ENCODE peak calls at places on chromosomes 1 and 21, in five cellular contexts. P, A, B, U and N are unnamed samples.

GRCh38 chr1:190478193-190479007 is 736 bp upstream of the BRINP3 start:
- DNase-seq in A (no peak), B (peak; percentile 35), U (no peak), P (peak; percentile 52), N (no peak)

GRCh38 chr1:169680377-169681019 is 30.9 kb downstream of the SELL start:
- DNase-seq in U (peak; percentile 70), P (no peak), A (no peak), B (no peak), N (no peak)

GRCh38 chr21:45381865-45382697 is 22.9 kb upstream of the COL18A1 start:
- DNase-seq in A (no peak), U (no peak), P (no peak), B (no peak), N (no peak)

GRCh38 chr1:201628490-201628889 is 89.6 kb downstream of the NAV1 start:
- DNase-seq in P (no peak), U (no peak), A (no peak), B (no peak), N (no peak)

GRCh38 chr1:112359961-112360767 is 35.9 kb upstream of the CTTNBP2NL start:
- DNase-seq in U (no peak), P (no peak), A (no peak), B (peak; percentile 20), N (no peak)

GRCh38 chr1:203692565-203693470 is 66.2 kb downstream of the ATP2B4 start:
- DNase-seq in B (no peak), U (no peak), P (peak; percentile 36), A (no peak), N (no peak)

GRCh38 chr1:113768916-113769598 is 9.8 kb upstream of the PHTF1 start:
- DNase-seq in U (no peak), A (no peak), B (no peak), P (no peak), N (no peak)

GRCh38 chr1:222288056-222288455 is 259.8 kb downstream of the HHIPL2 start:
- DNase-seq in A (no peak), B (no peak), P (no peak), U (no peak), N (no peak)

GRCh38 chr1:46643368-46643775 is 24.8 kb downstream of the ATPAF1 start:
- DNase-seq in U (no peak), B (no peak), P (peak; percentile 52), A (no peak), N (no peak)

GRCh38 chr1:45375104-45376090 is 35.2 kb upstream of the MUTYH start:
- DNase-seq in B (no peak), P (no peak), U (no peak), A (no peak), N (no peak)

GRCh38 chr1:237239248-237239647 is 197.3 kb downstream of the RYR2 start:
- DNase-seq in U (no peak), B (no peak), A (no peak), P (no peak), N (no peak)

GRCh38 chr1:174174461-174175329 is 15.4 kb downstream of the RABGAP1L start:
- DNase-seq in U (no peak), B (no peak), P (no peak), A (no peak), N (no peak)

GRCh38 chr1:228381336-228381735 is 25.3 kb downstream of the TRIM11 start:
- DNase-seq in P (no peak), U (no peak), B (no peak), A (no peak), N (no peak)

GRCh38 chr1:97365026-97365425 is 555.8 kb downstream of the DPYD start:
- DNase-seq in P (no peak), A (no peak), B (no peak), U (no peak), N (no peak)

GRCh38 chr1:209937996-209938959 is at the start of gene SYT14:
- DNase-seq in B (peak; percentile 70), P (no peak), U (peak; percentile 3), A (no peak), N (no peak)

GRCh38 chr1:195745170-195746009 is 862.9 kb downstream of the KCNT2 start:
- DNase-seq in U (no peak), B (no peak), P (no peak), A (no peak), N (no peak)

GRCh38 chr1:14915356-14916054 is 238.0 kb upstream of the TMEM51 start:
- DNase-seq in U (peak; percentile 58), B (peak; percentile 60), A (peak; percentile 15), P (no peak), N (no peak)

GRCh38 chr21:35398366-35398982 is 349.4 kb upstream of the RUNX1 start:
- DNase-seq in B (no peak), P (no peak), U (no peak), A (no peak), N (no peak)

GRCh38 chr1:6673816-6674398 is 27.7 kb downstream of the DNAJC11 start:
- DNase-seq in B (no peak), P (no peak), A (no peak), U (no peak), N (no peak)

GRCh38 chr1:202149566-202149965 is 5.0 kb upstream of the ARL8A start:
- DNase-seq in U (no peak), B (no peak), P (no peak), A (no peak), N (no peak)

GRCh38 chr1:59696421-59697115 is 118.2 kb upstream of the HOOK1 start:
- DNase-seq in A (no peak), U (no peak), B (no peak), P (no peak), N (no peak)

GRCh38 chr1:38331496-38332210 is 285.1 kb upstream of the POU3F1 start:
- DNase-seq in A (no peak), P (no peak), B (no peak), U (no peak), N (no peak)

GRCh38 chr1:81699234-81699633 is 101.5 kb upstream of the ADGRL2 start:
- DNase-seq in B (no peak), U (no peak), P (no peak), A (no peak), N (no peak)

GRCh38 chr1:101075926-101076325 is 50.3 kb upstream of the DPH5 start:
- DNase-seq in P (no peak), U (no peak), A (no peak), B (no peak), N (no peak)

GRCh38 chr1:2255420-2256369 is 27.6 kb downstream of the SKI start:
- DNase-seq in B (peak; percentile 45), U (peak; percentile 66), A (peak; percentile 28), P (peak; percentile 44), N (no peak)

GRCh38 chr1:2300851-2301606 is 72.9 kb downstream of the SKI start:
- DNase-seq in U (peak; percentile 93), A (peak; percentile 57), B (no peak), P (no peak), N (peak; percentile 61)

GRCh38 chr1:198756470-198756869 is 117.6 kb downstream of the PTPRC start:
- DNase-seq in B (no peak), U (no peak), P (no peak), A (no peak), N (no peak)

GRCh38 chr1:3352952-3353331 is 101.5 kb upstream of the ARHGEF16 start:
- DNase-seq in B (no peak), U (no peak), A (no peak), P (no peak), N (no peak)

GRCh38 chr1:150162862-150163706 is 13.4 kb downstream of the PLEKHO1 start:
- DNase-seq in P (peak; percentile 92), U (no peak), A (no peak), B (peak; percentile 38), N (no peak)

GRCh38 chr21:41634858-41635257 is 126.9 kb upstream of the TMPRSS2 start:
- DNase-seq in A (no peak), P (no peak), U (no peak), B (no peak), N (no peak)

GRCh38 chr1:40399984-40400704 is 26.6 kb downstream of the SMAP2 start:
- DNase-seq in B (no peak), P (no peak), U (no peak), A (no peak), N (peak; percentile 33)

GRCh38 chr1:30383131-30383793 is 340.1 kb downstream of the MATN1 start:
- DNase-seq in U (no peak), P (no peak), A (no peak), B (no peak), N (no peak)

GRCh38 chr1:11977625-11978024 is 2.6 kb upstream of the MFN2 start:
- DNase-seq in B (no peak), U (no peak), P (no peak), A (no peak), N (no peak)

GRCh38 chr1:156113263-156114004 is 1.1 kb upstream of the LMNA start:
- DNase-seq in U (no peak), B (no peak), A (no peak), P (no peak), N (no peak)

GRCh38 chr1:73673980-73674379 is 524.0 kb downstream of the LRRIQ3 start:
- DNase-seq in A (no peak), P (peak; percentile 10), U (no peak), B (no peak), N (no peak)